ENCODE peak calls at places on chromosome 5, in five cellular contexts. U is adrenal gland, T is GM13977, D is psoas muscle, K is WTC11. P is an unnamed sample.
A peak's percentile ranks its signal among the peaks of the same experiment; 100 is the strongest.

GRCh38 chr5:176886336-176887251 is 12.6 kb downstream of the HK3 start:
- DNase-seq in U (no peak), T (peak; percentile 13), D (no peak), K (no peak), P (no peak)

GRCh38 chr5:110588241-110588962 is 138.1 kb downstream of the TMEM232 start:
- DNase-seq in U (no peak), T (no peak), D (no peak), K (no peak), P (no peak)

GRCh38 chr5:65144136-65144871 is 337.4 kb downstream of the ADAMTS6 start:
- DNase-seq in U (no peak), T (no peak), D (no peak), K (no peak), P (no peak)

GRCh38 chr5:162699361-162699760 is 631.8 kb downstream of the GABRG2 start:
- DNase-seq in U (no peak), T (no peak), D (no peak), K (no peak), P (no peak)

GRCh38 chr5:6832994-6833393 is 119.8 kb downstream of the TENT4A start:
- DNase-seq in U (no peak), T (no peak), D (peak; percentile 59), K (no peak), P (no peak)

GRCh38 chr5:3751846-3752245 is 156.2 kb downstream of the IRX1 start:
- DNase-seq in U (no peak), T (no peak), D (no peak), K (no peak), P (no peak)

GRCh38 chr5:5025774-5026406 is 114.2 kb upstream of the ADAMTS16 start:
- DNase-seq in U (no peak), T (no peak), D (no peak), K (no peak), P (no peak)

GRCh38 chr5:82560546-82560945 is 282.4 kb upstream of the RPS23 start:
- DNase-seq in U (no peak), T (no peak), D (no peak), K (no peak), P (no peak)

GRCh38 chr5:58786035-58786434 is 203.2 kb downstream of the RAB3C start:
- DNase-seq in U (no peak), T (no peak), D (no peak), K (no peak), P (no peak)

GRCh38 chr5:115297043-115297442 is 589 bp upstream of the CCDC112 start:
- DNase-seq in U (no peak), T (no peak), D (no peak), K (no peak), P (no peak)

GRCh38 chr5:7208911-7209310 is 187.0 kb upstream of the ADCY2 start:
- DNase-seq in U (no peak), T (no peak), D (peak; percentile 61), K (no peak), P (no peak)

GRCh38 chr5:74316064-74316586 is 324.4 kb downstream of the ENC1 start:
- DNase-seq in U (peak; percentile 55), T (no peak), D (peak; percentile 22), K (no peak), P (no peak)
- TF ChIP-seq CTCF in U (no peak), T (no peak), D (no peak), K (no peak), P (peak; percentile 8)

DNA sequence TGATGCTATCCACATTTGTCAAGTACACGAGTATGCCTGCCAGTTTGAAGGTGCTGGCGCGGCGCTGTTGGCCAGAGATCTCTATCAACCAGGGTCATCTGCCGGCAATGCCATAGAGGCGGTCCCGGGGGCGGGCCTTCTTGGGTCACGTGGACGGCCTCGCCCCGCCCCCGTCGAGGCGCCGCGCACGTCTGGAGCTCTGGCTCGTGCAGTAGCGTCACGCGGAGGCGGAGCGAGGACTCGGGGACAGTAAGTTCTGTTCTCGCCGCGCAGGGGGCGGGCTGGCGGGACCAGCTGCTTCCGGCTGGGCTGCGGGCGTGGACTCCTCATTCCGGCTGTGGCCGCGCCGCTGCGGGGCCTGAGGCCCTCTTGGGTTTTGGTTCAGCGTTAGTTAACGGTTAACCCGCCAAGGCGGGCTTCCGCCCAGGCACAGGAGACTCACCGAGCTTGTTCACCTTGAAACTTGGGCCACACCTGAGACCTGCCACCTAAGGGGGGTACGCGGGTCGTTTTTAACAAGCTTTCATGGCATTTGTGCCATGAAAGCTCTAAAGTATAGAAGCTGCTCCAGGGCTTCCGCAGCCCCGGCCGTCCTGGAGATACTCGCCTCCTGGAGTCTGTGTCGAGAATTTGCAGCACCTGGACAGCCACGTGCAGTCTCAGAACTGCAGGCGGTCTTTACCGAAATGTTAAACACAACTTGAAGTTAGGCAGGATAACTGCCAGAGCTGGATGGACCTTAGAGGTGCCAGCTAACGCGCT is at the start of gene RFESD:
- DNase-seq in U (peak; percentile 100), T (peak; percentile 89), D (peak; percentile 100), K (peak; percentile 97), P (peak; percentile 98)
- TF ChIP-seq CTCF in U (peak; percentile 29), T (no peak), D (no peak), K (no peak), P (peak; percentile 58)

GRCh38 chr5:168339151-168340140 is 48.0 kb downstream of the WWC1 start:
- DNase-seq in U (no peak), T (no peak), D (no peak), K (peak; percentile 62), P (no peak)
- TF ChIP-seq CTCF in U (no peak), T (no peak), D (no peak), K (no peak), P (peak; percentile 26)

GRCh38 chr5:76836181-76836580 is 13.6 kb upstream of the S100Z start:
- DNase-seq in U (no peak), T (no peak), D (no peak), K (no peak), P (no peak)
- TF ChIP-seq CTCF in U (no peak), T (no peak), D (no peak), K (no peak), P (peak; percentile 37)

GRCh38 chr5:145908206-145908945 is 28.0 kb upstream of the SH3RF2 start:
- DNase-seq in U (no peak), T (no peak), D (no peak), K (no peak), P (no peak)
- TF ChIP-seq CTCF in U (no peak), T (no peak), D (no peak), K (no peak), P (peak; percentile 66)

DNA sequence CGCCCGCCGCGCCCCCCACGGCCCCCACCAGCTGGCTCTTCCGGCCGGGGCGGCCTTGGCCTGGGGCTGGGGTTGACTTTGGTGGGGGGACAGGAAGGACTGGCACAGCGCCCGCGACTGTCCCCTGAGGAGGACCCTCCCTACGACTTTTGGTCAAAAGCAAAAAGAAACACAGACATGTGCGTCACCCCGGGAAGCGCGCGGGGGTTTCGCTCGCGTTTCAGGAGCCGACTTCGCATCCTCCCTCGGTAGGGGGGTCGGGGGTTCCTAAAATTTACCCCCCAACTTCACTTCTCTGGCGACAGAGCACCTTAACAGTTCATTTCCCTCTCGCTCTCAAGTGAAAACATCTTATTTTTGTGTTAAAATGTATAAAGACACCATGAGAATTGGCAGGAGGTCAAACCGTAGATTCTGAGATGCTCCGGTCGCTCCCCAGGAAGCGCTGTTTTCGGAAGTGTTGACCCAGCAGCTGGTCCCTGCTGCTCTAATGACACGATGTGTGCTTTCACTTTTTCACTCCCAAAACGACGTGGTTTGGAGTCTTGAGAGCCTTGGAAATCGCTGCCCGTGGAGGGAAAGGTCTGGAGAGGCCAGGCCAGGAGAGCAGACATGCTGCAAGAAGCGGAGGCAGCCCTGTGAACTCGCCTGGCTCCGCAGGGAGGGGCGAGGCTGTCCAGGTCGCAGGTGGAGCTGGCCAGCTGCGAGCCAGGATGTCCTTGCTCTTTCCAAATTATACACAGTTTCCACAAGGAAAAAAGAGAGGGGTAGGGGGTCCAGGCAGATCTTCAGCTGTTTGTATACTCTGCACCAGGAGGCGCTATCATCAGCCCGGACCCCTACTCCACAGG is 248.2 kb upstream of the ANKRD55 start:
- DNase-seq in U (peak; percentile 56), T (peak; percentile 70), D (peak; percentile 33), K (peak; percentile 45), P (no peak)
- TF ChIP-seq CTCF in U (no peak), T (peak; percentile 25), D (no peak), K (peak; percentile 24), P (peak; percentile 78)

GRCh38 chr5:2574155-2574554 is 177.3 kb downstream of the IRX2 start:
- DNase-seq in U (no peak), T (no peak), D (no peak), K (no peak), P (no peak)

GRCh38 chr5:2569201-2569600 is 182.3 kb downstream of the IRX2 start:
- DNase-seq in U (no peak), T (no peak), D (no peak), K (no peak), P (no peak)

GRCh38 chr5:2565147-2565546 is 186.3 kb downstream of the IRX2 start:
- DNase-seq in U (no peak), T (no peak), D (no peak), K (no peak), P (no peak)

GRCh38 chr5:2566280-2566679 is 185.2 kb downstream of the IRX2 start:
- DNase-seq in U (no peak), T (no peak), D (no peak), K (no peak), P (no peak)

DNA sequence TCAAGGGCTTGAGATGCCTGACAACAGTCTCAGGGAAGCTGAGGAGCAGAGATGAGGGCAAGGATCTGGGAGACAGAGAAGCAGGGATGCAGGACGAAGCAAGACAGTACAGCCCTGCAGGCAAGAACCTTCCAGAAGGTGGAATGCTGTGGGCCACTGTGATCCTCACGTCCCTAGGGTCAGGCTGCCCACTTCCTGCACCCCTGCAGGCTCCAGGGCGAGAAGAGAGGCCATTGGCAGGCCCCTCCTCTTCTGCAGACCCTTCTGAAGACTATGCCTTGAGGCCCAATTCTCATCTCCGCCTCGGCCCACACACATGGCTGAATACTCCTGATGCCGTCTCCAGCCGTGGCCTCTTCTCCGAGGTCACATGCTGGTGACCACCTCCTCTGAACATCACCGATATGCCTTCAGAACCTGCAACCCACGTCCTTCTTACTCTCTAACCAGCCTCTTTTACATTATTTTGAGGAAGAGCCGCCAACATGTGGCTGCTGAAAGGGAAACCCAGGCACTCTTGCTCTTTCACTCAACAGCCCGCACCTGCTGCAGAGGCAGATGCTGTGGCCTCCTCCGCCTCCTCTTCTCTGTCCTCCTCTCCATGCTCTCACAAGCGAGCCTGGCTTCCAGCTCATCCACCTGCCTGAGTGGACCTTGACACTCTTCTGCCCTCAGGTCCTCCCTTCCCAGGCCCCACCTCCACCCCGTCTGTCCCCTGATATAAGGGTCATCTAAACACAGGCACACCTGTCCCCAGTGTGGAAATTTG is 181.5 kb downstream of the IRX2 start:
- DNase-seq in U (no peak), T (no peak), D (no peak), K (no peak), P (no peak)
- TF ChIP-seq CTCF in U (no peak), T (no peak), D (no peak), K (no peak), P (no peak)

P was measured in chondrocyte.